ENCODE peak calls at places on chromosome 5, in eight cellular contexts. S, K, B, X, Z, C, N and E are unnamed samples.

GRCh38 chr5:73558950-73559349 is 6.5 kb downstream of the ANKRA2 start:
- DNase-seq in Z (no peak), C (no peak), B (no peak), X (no peak), S (no peak), K (peak; percentile 15), N (no peak), E (no peak)

GRCh38 chr5:167861134-167861930 is 430.1 kb upstream of the WWC1 start:
- DNase-seq in C (peak; percentile 15), B (no peak), N (no peak), K (peak; percentile 16), X (peak; percentile 39), S (peak; percentile 38), Z (no peak), E (no peak)

GRCh38 chr5:107570805-107571531 is 99.8 kb downstream of the EFNA5 start:
- DNase-seq in Z (no peak), B (peak; percentile 96), C (no peak), K (peak; percentile 21), X (peak; percentile 41), S (no peak), N (no peak), E (no peak)

GRCh38 chr5:5409151-5409810 is 13.2 kb upstream of the ICE1 start:
- DNase-seq in C (no peak), N (no peak), S (no peak), B (peak; percentile 13), X (no peak), K (peak; percentile 28), Z (no peak), E (no peak)

GRCh38 chr5:75049581-75050274 is 2.6 kb downstream of the GCNT4 start:
- DNase-seq in X (peak; percentile 75), C (peak; percentile 42), K (peak; percentile 61), N (peak; percentile 37), B (peak; percentile 68), Z (peak; percentile 4), S (peak; percentile 51), E (no peak)

GRCh38 chr5:42545038-42545437 is 121.8 kb downstream of the GHR start:
- DNase-seq in N (no peak), S (no peak), X (no peak), B (no peak), Z (no peak), K (no peak), C (no peak), E (no peak)

GRCh38 chr5:29218138-29218537 is 1975.3 kb upstream of the CDH6 start:
- DNase-seq in B (no peak), Z (no peak), C (no peak), S (no peak), X (no peak), N (no peak), K (no peak), E (no peak)

GRCh38 chr5:81359108-81359507 is 34.8 kb downstream of the ACOT12 start:
- DNase-seq in Z (no peak), C (no peak), K (no peak), S (no peak), B (no peak), X (no peak), N (no peak), E (no peak)

GRCh38 chr5:178213003-178213449 is 8.7 kb downstream of the HNRNPAB start:
- DNase-seq in C (no peak), B (no peak), S (no peak), N (no peak), Z (no peak), X (no peak), K (no peak), E (no peak)

GRCh38 chr5:157388148-157388547 is 71.9 kb upstream of the NIPAL4 start:
- DNase-seq in B (no peak), S (no peak), K (no peak), Z (no peak), X (no peak), N (no peak), C (no peak), E (no peak)

GRCh38 chr5:84014966-84015365 is 294.3 kb upstream of the HAPLN1 start:
- DNase-seq in N (no peak), S (no peak), C (no peak), K (no peak), B (no peak), X (no peak), Z (no peak), E (no peak)

GRCh38 chr5:92979716-92980115 is 601.3 kb downstream of the NR2F1-AS1 start:
- DNase-seq in B (no peak), N (no peak), C (no peak), S (peak; percentile 50), K (no peak), X (no peak), Z (no peak), E (no peak)

GRCh38 chr5:99060306-99061261 is 131.8 kb upstream of the CHD1 start:
- DNase-seq in Z (peak; percentile 28), X (peak; percentile 78), B (peak; percentile 84), N (peak; percentile 73), S (peak; percentile 90), K (peak; percentile 80), C (peak; percentile 73), E (no peak)

GRCh38 chr5:151523335-151523734 is 67.8 kb downstream of the FAT2 start:
- DNase-seq in X (peak; percentile 49), S (peak; percentile 23), C (peak; percentile 27), Z (no peak), B (peak; percentile 64), K (peak; percentile 44), N (no peak), E (no peak)

GRCh38 chr5:172114875-172115422 is 73.1 kb downstream of the STK10 start:
- DNase-seq in B (peak; percentile 98), S (no peak), K (no peak), Z (no peak), N (peak; percentile 44), C (no peak), X (no peak), E (no peak)

GRCh38 chr5:181232593-181232992 is 9.5 kb downstream of the TRIM41 start:
- DNase-seq in Z (no peak), C (no peak), S (no peak), X (no peak), N (no peak), B (no peak), K (no peak), E (no peak)

GRCh38 chr5:172052454-172053236 is 46.2 kb upstream of the FBXW11 start:
- DNase-seq in S (no peak), C (peak; percentile 82), Z (no peak), K (peak; percentile 53), X (peak; percentile 96), B (no peak), N (no peak), E (peak; percentile 21)

GRCh38 chr5:13408616-13409015 is 535.9 kb downstream of the DNAH5 start:
- DNase-seq in N (no peak), Z (no peak), S (no peak), X (no peak), C (peak; percentile 54), K (peak; percentile 78), B (no peak), E (no peak)

GRCh38 chr5:24804221-24804681 is 159.5 kb upstream of the CDH10 start:
- DNase-seq in K (peak; percentile 79), S (no peak), N (no peak), C (peak; percentile 43), B (no peak), Z (no peak), X (no peak), E (peak; percentile 27)

GRCh38 chr5:142568271-142568995 is 117.5 kb downstream of the FGF1 start:
- DNase-seq in Z (no peak), C (peak; percentile 58), K (no peak), B (no peak), X (peak; percentile 50), N (no peak), S (no peak), E (no peak)

GRCh38 chr5:154502180-154502579 is 24.2 kb upstream of the HAND1 start:
- DNase-seq in C (no peak), B (no peak), X (no peak), S (no peak), Z (no peak), K (no peak), N (no peak), E (no peak)

GRCh38 chr5:51345106-51345505 is 38.1 kb upstream of the ISL1 start:
- DNase-seq in X (no peak), K (peak; percentile 4), Z (no peak), S (no peak), N (no peak), B (no peak), C (peak; percentile 20), E (no peak)

GRCh38 chr5:13613621-13614020 is 330.9 kb downstream of the DNAH5 start:
- DNase-seq in N (no peak), C (no peak), X (no peak), K (no peak), B (no peak), Z (no peak), S (no peak), E (no peak)